ENCODE peak calls at places on chromosomes 7 and 10, in eight cellular contexts. E is lung, O is nephron progenitor cell, A is osteoblast, J is foreskin fibroblast, D is cardiac fibroblast, Y is adrenal gland, P is fibroblast of villous mesenchyme. W is an unnamed sample.

GRCh38 chr10:29784175-29784773 is 149.5 kb upstream of the SVIL start:
- DNase-seq in O (no peak), E (peak), P (peak), Y (peak), D (peak), J (peak), A (peak), W (no peak)

GRCh38 chr7:150901160-150902035 is 49.1 kb downstream of the AOC1 start:
- DNase-seq in Y (peak), J (no peak), E (no peak), D (no peak), A (no peak), P (no peak), O (peak), W (peak)

GRCh38 chr7:100867040-100867795 is at the start of gene TRIP6:
- DNase-seq in Y (peak), D (peak), P (peak), A (peak), E (peak), O (peak), J (peak), W (no peak)

GRCh38 chr10:31147220-31147608 is 115.5 kb upstream of the ZNF438 start:
- DNase-seq in D (peak), O (no peak), J (peak), A (peak), Y (no peak), E (no peak), P (peak), W (no peak)

GRCh38 chr7:22549667-22550513 is 49.9 kb upstream of the STEAP1B start:
- DNase-seq in D (no peak), O (peak), P (no peak), A (peak), Y (no peak), J (no peak), E (no peak), W (peak)

GRCh38 chr7:122433765-122434164 is 129.2 kb upstream of the FEZF1 start:
- DNase-seq in E (no peak), D (no peak), J (no peak), O (peak), P (peak), Y (no peak), A (no peak), W (no peak)

GRCh38 chr7:146791344-146792300 is 675.0 kb downstream of the CNTNAP2 start:
- DNase-seq in D (no peak), O (no peak), P (no peak), E (no peak), Y (no peak), J (no peak), A (no peak), W (no peak)

GRCh38 chr10:69494626-69495558 is 43.6 kb downstream of the TSPAN15 start:
- DNase-seq in E (no peak), D (no peak), Y (no peak), O (no peak), J (no peak), P (no peak), A (peak), W (no peak)

GRCh38 chr10:70682920-70683600 is 10.8 kb downstream of the ADAMTS14 start:
- DNase-seq in J (no peak), Y (no peak), E (no peak), P (no peak), A (peak), D (no peak), O (no peak), W (no peak)

GRCh38 chr10:14693891-14694290 is 80.8 kb downstream of the FAM107B start:
- DNase-seq in D (no peak), A (no peak), J (no peak), O (no peak), E (no peak), P (no peak), Y (no peak), W (no peak)

GRCh38 chr7:128405345-128406146 is 4.2 kb downstream of the IMPDH1 start:
- DNase-seq in A (peak), Y (no peak), D (no peak), O (peak), J (peak), P (peak), E (peak), W (peak)

GRCh38 chr7:87212478-87212877 is 7.1 kb downstream of the TMEM243 start:
- DNase-seq in Y (no peak), O (no peak), A (no peak), J (no peak), D (no peak), P (no peak), E (no peak), W (no peak)

GRCh38 chr7:1999278-1999984 is 233.3 kb downstream of the MAD1L1 start:
- DNase-seq in E (no peak), Y (no peak), A (no peak), P (no peak), D (no peak), J (no peak), O (no peak), W (peak)

GRCh38 chr10:59337254-59337653 is 25.1 kb downstream of the FAM13C start:
- DNase-seq in E (peak), O (no peak), P (peak), J (peak), Y (peak), A (peak), D (peak), W (peak)

GRCh38 chr10:63094405-63094804 is 38.7 kb upstream of the NRBF2 start:
- DNase-seq in A (no peak), P (no peak), O (no peak), E (no peak), D (no peak), Y (no peak), J (no peak), W (no peak)

GRCh38 chr10:3785849-3786290 is 861 bp upstream of the KLF6 start:
- DNase-seq in A (peak), P (peak), D (peak), O (peak), E (no peak), Y (no peak), J (no peak), W (peak)

GRCh38 chr7:159028456-159029401 is 115.9 kb downstream of the VIPR2 start:
- DNase-seq in A (no peak), D (no peak), J (no peak), Y (no peak), P (no peak), E (peak), O (no peak), W (no peak)

GRCh38 chr10:69965919-69966662 is 86.6 kb upstream of the MACROH2A2 start:
- DNase-seq in Y (no peak), D (no peak), E (peak), J (no peak), A (peak), P (no peak), O (no peak), W (no peak)

GRCh38 chr7:110962374-110962773 is 128.6 kb upstream of the LRRN3 start:
- DNase-seq in A (no peak), O (no peak), P (no peak), E (no peak), J (no peak), Y (no peak), D (no peak), W (no peak)

GRCh38 chr7:64307254-64308018 is 6.3 kb upstream of the ZNF736 start:
- DNase-seq in P (peak), O (no peak), A (peak), D (peak), J (peak), E (peak), Y (peak), W (peak)

GRCh38 chr7:106566672-106567071 is 94.3 kb downstream of the CCDC71L start:
- DNase-seq in D (no peak), P (peak), O (no peak), Y (no peak), E (no peak), A (no peak), J (no peak), W (no peak)

GRCh38 chr7:73919694-73920375 is 58.9 kb downstream of the TMEM270 start:
- DNase-seq in O (no peak), A (no peak), E (no peak), Y (no peak), P (no peak), D (no peak), J (no peak), W (no peak)

GRCh38 chr7:130201796-130202195 is 3.4 kb downstream of the TMEM209 start:
- DNase-seq in E (no peak), A (no peak), D (no peak), Y (peak), P (no peak), J (no peak), O (no peak), W (no peak)

GRCh38 chr10:24465124-24465874 is 256.4 kb downstream of the KIAA1217 start:
- DNase-seq in J (no peak), D (peak), A (no peak), Y (no peak), P (peak), E (peak), O (no peak), W (no peak)

GRCh38 chr10:33290286-33291052 is 44.0 kb downstream of the NRP1 start:
- DNase-seq in J (no peak), E (no peak), A (no peak), O (no peak), D (no peak), Y (no peak), P (no peak), W (no peak)
- TF ChIP-seq CTCF in J (no peak), E (no peak), A (peak), O (no peak), D (no peak), Y (no peak), P (peak), W (peak)

GRCh38 chr10:131519723-131520122 is 208.2 kb upstream of the TCERG1L start:
- DNase-seq in A (no peak), J (no peak), D (no peak), P (no peak), O (no peak), Y (no peak), E (no peak), W (no peak)

GRCh38 chr10:131517781-131518180 is 206.3 kb upstream of the TCERG1L start:
- DNase-seq in P (no peak), O (no peak), D (no peak), J (no peak), A (no peak), Y (no peak), E (no peak), W (no peak)

GRCh38 chr10:131516285-131516684 is 204.8 kb upstream of the TCERG1L start:
- DNase-seq in D (no peak), P (no peak), E (no peak), J (no peak), A (no peak), O (no peak), Y (no peak), W (no peak)

GRCh38 chr10:131514454-131514853 is 202.9 kb upstream of the TCERG1L start:
- DNase-seq in P (no peak), E (no peak), J (no peak), Y (no peak), A (no peak), D (peak), O (peak), W (no peak)

GRCh38 chr10:131520206-131520605 is 208.7 kb upstream of the TCERG1L start:
- DNase-seq in E (no peak), P (no peak), O (no peak), D (no peak), Y (no peak), A (no peak), J (no peak), W (no peak)
- TF ChIP-seq CTCF in E (no peak), P (no peak), O (no peak), D (no peak), Y (no peak), A (no peak), J (no peak), W (no peak)

GRCh38 chr7:26332698-26333097 is 41.0 kb downstream of the SNX10 start:
- DNase-seq in Y (no peak), A (no peak), O (no peak), J (no peak), D (no peak), P (no peak), E (no peak), W (no peak)

GRCh38 chr7:26329520-26330269 is 38.0 kb downstream of the SNX10 start:
- DNase-seq in P (no peak), O (no peak), J (no peak), Y (peak), A (no peak), D (no peak), E (peak), W (no peak)

GRCh38 chr7:26331789-26332188 is 40.1 kb downstream of the SNX10 start:
- DNase-seq in O (no peak), P (no peak), A (no peak), E (no peak), Y (no peak), J (no peak), D (no peak), W (no peak)

GRCh38 chr7:26326211-26326610 is 34.5 kb downstream of the SNX10 start:
- DNase-seq in O (no peak), D (no peak), P (no peak), Y (no peak), A (no peak), E (no peak), J (no peak), W (no peak)

GRCh38 chr7:26328498-26329390 is 37.1 kb downstream of the SNX10 start:
- DNase-seq in P (no peak), Y (no peak), D (no peak), A (no peak), J (no peak), O (no peak), E (no peak), W (no peak)
- TF ChIP-seq CTCF in P (no peak), Y (no peak), D (no peak), A (no peak), J (no peak), O (no peak), E (no peak), W (no peak)

GRCh38 chr10:50369931-50370330 is 118.6 kb upstream of the ASAH2 start:
- DNase-seq in P (no peak), D (peak), E (no peak), J (no peak), Y (no peak), O (no peak), A (no peak), W (no peak)

GRCh38 chr10:50362547-50363125 is 111.3 kb upstream of the ASAH2 start:
- DNase-seq in J (no peak), O (no peak), P (no peak), Y (no peak), A (no peak), E (no peak), D (peak), W (no peak)

GRCh38 chr10:50361946-50362345 is 110.6 kb upstream of the ASAH2 start:
- DNase-seq in O (no peak), D (no peak), J (no peak), A (no peak), Y (no peak), P (no peak), E (no peak), W (no peak)

GRCh38 chr10:50367732-50368131 is 116.4 kb upstream of the ASAH2 start:
- DNase-seq in J (peak), Y (no peak), P (peak), A (no peak), O (peak), E (no peak), D (peak), W (peak)
- TF ChIP-seq CTCF in J (peak), Y (no peak), P (peak), A (peak), O (peak), E (no peak), D (peak), W (peak)

DNA sequence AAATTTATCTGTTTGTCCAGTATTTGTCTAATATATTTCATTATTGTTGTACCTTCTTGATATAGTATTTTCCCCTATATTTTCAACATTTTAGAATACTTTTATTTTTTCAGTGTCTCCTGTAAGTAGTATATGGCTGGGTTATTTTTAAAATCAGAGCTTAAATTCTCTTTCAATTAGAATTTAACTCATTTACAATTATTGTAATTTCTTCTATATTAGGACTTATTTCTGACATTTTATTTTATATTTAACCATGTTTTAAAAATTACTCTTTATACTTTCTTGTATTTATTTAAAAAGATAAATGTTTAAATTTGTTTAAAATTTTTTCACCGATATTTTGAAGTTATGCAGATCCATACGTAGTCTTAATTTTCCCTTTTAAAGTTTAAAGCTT is 220.0 kb upstream of the NPVF start:
- DNase-seq in A (no peak), Y (no peak), J (no peak), E (no peak), P (no peak), O (no peak), D (no peak), W (no peak)
- TF ChIP-seq CTCF in A (no peak), Y (no peak), J (no peak), E (no peak), P (no peak), O (no peak), D (no peak), W (no peak)